ENCODE peak calls at places on chromosomes 2 and 18, in seven cellular contexts. U is esophagus squamous epithelium, E is Panc1, Q is adrenal gland, R is lower lobe of right lung, X is K562, D is sigmoid colon. M is an unnamed sample.

GRCh38 chr2:68031546-68032160 is 31.2 kb downstream of the C1D start:
- DNase-seq in R (no peak), Q (no peak), U (no peak), E (peak; percentile 25), X (peak; percentile 39), D (no peak), M (no peak)

GRCh38 chr2:98912221-98912851 is 23.7 kb downstream of the CRACDL start:
- DNase-seq in D (peak; percentile 65), X (no peak), E (no peak), R (no peak), U (no peak), Q (peak; percentile 86), M (no peak)

GRCh38 chr18:25633563-25633962 is 281.6 kb upstream of the ZNF521 start:
- DNase-seq in D (no peak), R (no peak), E (no peak), Q (no peak), U (no peak), X (no peak), M (no peak)

GRCh38 chr2:19759880-19760279 is 141.9 kb downstream of the TTC32 start:
- DNase-seq in D (no peak), R (no peak), Q (no peak), U (no peak), X (no peak), E (no peak), M (no peak)

GRCh38 chr2:6949009-6949351 is 31.8 kb downstream of the RNF144A start:
- DNase-seq in X (no peak), Q (no peak), E (no peak), D (no peak), U (no peak), R (no peak), M (no peak)

GRCh38 chr2:120779781-120780283 is 44.2 kb downstream of the GLI2 start:
- DNase-seq in E (no peak), R (no peak), X (peak; percentile 45), Q (no peak), D (no peak), U (no peak), M (peak; percentile 40)

GRCh38 chr2:212723226-212723625 is 184.6 kb upstream of the ERBB4 start:
- DNase-seq in R (no peak), X (no peak), E (no peak), U (no peak), Q (no peak), D (no peak), M (no peak)

GRCh38 chr2:239540174-239540573 is 139.4 kb upstream of the HDAC4 start:
- DNase-seq in X (no peak), D (peak; percentile 33), E (no peak), U (no peak), Q (no peak), R (no peak), M (no peak)

GRCh38 chr18:5998166-5998881 is 103.0 kb upstream of the TMEM200C start:
- DNase-seq in U (no peak), E (no peak), D (no peak), Q (no peak), R (no peak), X (no peak), M (no peak)

GRCh38 chr2:128834203-128834602 is 515.5 kb upstream of the HS6ST1 start:
- DNase-seq in R (no peak), E (no peak), U (no peak), X (no peak), D (no peak), Q (no peak), M (no peak)

GRCh38 chr2:154238252-154238651 is 366.5 kb downstream of the GALNT13 start:
- DNase-seq in X (no peak), D (no peak), E (no peak), U (no peak), Q (no peak), R (no peak), M (no peak)

GRCh38 chr18:48761582-48761981 is 189.2 kb downstream of the SMAD7 start:
- DNase-seq in U (no peak), D (no peak), E (no peak), R (peak; percentile 41), X (no peak), Q (no peak), M (no peak)

GRCh38 chr2:66853585-66853984 is 418.7 kb downstream of the MEIS1 start:
- DNase-seq in R (no peak), D (peak; percentile 94), E (no peak), X (no peak), Q (peak; percentile 35), U (no peak), M (peak; percentile 93)

GRCh38 chr2:77552956-77553355 is 30.8 kb upstream of the LRRTM4 start:
- DNase-seq in U (no peak), R (no peak), Q (no peak), X (no peak), D (no peak), E (no peak), M (no peak)

GRCh38 chr2:60529111-60529510 is 24.3 kb downstream of the BCL11A start:
- DNase-seq in E (no peak), D (no peak), U (no peak), R (peak; percentile 68), Q (no peak), X (no peak), M (no peak)

GRCh38 chr18:57432765-57433400 is 2.3 kb upstream of the ONECUT2 start:
- DNase-seq in R (no peak), D (no peak), Q (no peak), X (no peak), E (no peak), U (no peak), M (no peak)

GRCh38 chr2:25894135-25894830 is 16.0 kb upstream of the ASXL2 start:
- DNase-seq in E (no peak), X (no peak), Q (no peak), R (no peak), U (no peak), D (peak; percentile 69), M (no peak)

GRCh38 chr2:62471816-62472215 is 34.2 kb downstream of the TMEM17 start:
- DNase-seq in X (no peak), R (no peak), E (no peak), Q (no peak), U (no peak), D (no peak), M (peak; percentile 66)

GRCh38 chr2:48566582-48566981 is 36.6 kb downstream of the STON1 start:
- DNase-seq in E (no peak), U (no peak), Q (no peak), X (no peak), D (no peak), R (no peak), M (no peak)

GRCh38 chr2:82498777-82499443 is 1960.2 kb downstream of the SUCLG1 start:
- DNase-seq in D (no peak), X (no peak), E (no peak), R (no peak), U (no peak), Q (no peak), M (no peak)

DNA sequence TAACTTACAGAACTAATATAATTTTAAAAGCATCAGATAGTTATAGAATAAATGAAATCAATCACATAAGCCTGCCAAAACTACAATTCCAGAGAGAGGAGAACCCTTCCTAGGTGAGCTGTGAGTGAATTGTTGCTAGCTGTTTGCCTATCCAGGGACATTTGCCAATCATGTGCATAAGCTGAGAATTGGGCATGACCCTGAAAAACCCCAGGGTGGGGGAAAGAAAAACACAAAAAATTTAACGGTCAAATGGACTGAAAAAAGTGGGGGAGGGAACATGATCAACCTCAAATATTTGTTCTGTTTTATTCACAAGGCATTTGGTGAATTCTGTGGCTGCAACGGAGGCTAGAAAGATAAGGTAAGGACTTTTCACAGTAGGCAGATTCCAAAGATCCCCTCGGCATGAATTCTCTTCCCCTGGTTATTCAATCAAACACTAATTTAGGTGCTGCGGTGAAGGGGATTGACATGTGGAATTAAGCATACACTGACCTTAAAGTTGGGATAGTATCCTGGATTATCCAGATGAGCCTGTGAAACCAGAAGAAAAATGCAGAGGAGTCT is 203.9 kb upstream of the RGPD4 start:
- DNase-seq in X (no peak), D (no peak), E (no peak), R (no peak), U (no peak), Q (no peak), M (no peak)
- H3K9me3 ChIP-seq in X (peaks cover 3% of the 10 kb centered on the region), D (no peaks in the 10 kb centered on the region), E (peaks cover 8% of the 10 kb centered on the region), R (peaks cover 11% of the 10 kb centered on the region), U (peaks cover 10% of the 10 kb centered on the region), Q (no peaks in the 10 kb centered on the region), M (no peaks in the 10 kb centered on the region)

GRCh38 chr2:71609441-71609840 is 156.1 kb downstream of the DYSF start:
- DNase-seq in R (no peak), Q (peak; percentile 69), X (no peak), D (peak; percentile 19), U (no peak), E (no peak), M (no peak)

GRCh38 chr2:71609029-71609428 is 155.7 kb downstream of the DYSF start:
- DNase-seq in D (peak; percentile 37), R (peak; percentile 17), E (no peak), Q (peak; percentile 12), U (no peak), X (no peak), M (no peak)

GRCh38 chr2:71610671-71611070 is 157.3 kb downstream of the DYSF start:
- DNase-seq in U (no peak), D (peak; percentile 45), X (no peak), Q (peak; percentile 6), R (peak; percentile 24), E (no peak), M (peak; percentile 2)

GRCh38 chr2:71611247-71611646 is 157.9 kb downstream of the DYSF start:
- DNase-seq in U (no peak), X (no peak), E (no peak), D (peak; percentile 41), R (peak; percentile 20), Q (peak; percentile 9), M (no peak)

DNA sequence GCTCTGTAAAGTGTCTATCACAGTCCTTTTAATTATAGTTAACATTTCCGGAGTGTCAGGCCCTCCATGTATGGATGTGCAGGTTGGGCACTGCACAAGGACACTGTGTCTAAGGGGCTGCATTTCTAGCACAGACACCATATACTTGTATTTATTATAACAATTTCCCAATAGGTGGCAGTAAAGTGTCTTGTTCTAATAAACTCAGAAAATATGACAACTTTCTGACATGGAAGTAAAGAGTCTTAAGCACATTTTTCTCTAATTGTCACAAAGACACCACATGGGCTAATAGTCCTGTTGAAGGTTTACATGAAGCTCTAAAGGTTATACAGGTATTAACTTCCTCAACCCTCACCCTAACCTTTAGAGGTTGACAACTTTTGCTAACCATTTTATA is 156.6 kb downstream of the DYSF start:
- DNase-seq in R (no peak), E (peak; percentile 27), D (peak; percentile 32), Q (peak; percentile 7), U (no peak), X (no peak), M (no peak)
- TF ChIP-seq CTCF in R (peak; percentile 44), E (no peak), D (peak; percentile 18), Q (no peak), U (peak; percentile 46), X (peak; percentile 13), M (peak; percentile 9)

GRCh38 chr2:65397122-65397521 is 35.3 kb downstream of the SPRED2 start:
- DNase-seq in E (no peak), D (no peak), X (no peak), U (no peak), Q (no peak), R (no peak), M (no peak)
- H3K4me1 ChIP-seq in E (peaks cover 40% of the 10 kb centered on the region), D (peaks cover 16% of the 10 kb centered on the region), X (peaks cover 20% of the 10 kb centered on the region), U (peaks cover 54% of the 10 kb centered on the region), Q (peaks cover 8% of the 10 kb centered on the region), R (peaks cover 31% of the 10 kb centered on the region), M (no peaks in the 10 kb centered on the region)

GRCh38 chr2:229641676-229642075 is 72.7 kb downstream of the DNER start:
- DNase-seq in D (no peak), E (no peak), U (no peak), R (no peak), Q (no peak), X (no peak), M (no peak)
- H3K9me3 ChIP-seq in D (no peaks in the 10 kb centered on the region), E (no peaks in the 10 kb centered on the region), U (no peaks in the 10 kb centered on the region), R (no peaks in the 10 kb centered on the region), Q (no peaks in the 10 kb centered on the region), X (no peaks in the 10 kb centered on the region), M (no peaks in the 10 kb centered on the region)

M was measured in uterus.